ENCODE peak calls at places on chromosomes 13 and 19, in seven cellular contexts. U, Y, R, P, L, N and W are unnamed samples.

GRCh38 chr13:33233547-33233946 is 52.0 kb downstream of the STARD13 start:
- DNase-seq in P (no peak), U (no peak), N (no peak), R (no peak), L (no peak), Y (no peak), W (no peak)

GRCh38 chr19:7932930-7933300 is 7.0 kb upstream of the CTXN1 start:
- DNase-seq in U (no peak), P (no peak), Y (no peak), L (no peak), R (no peak), N (no peak), W (no peak)

GRCh38 chr19:1249298-1249989 is 1.1 kb downstream of the MIDN start:
- DNase-seq in L (peak; percentile 92), P (peak; percentile 94), N (no peak), Y (peak; percentile 96), U (peak; percentile 96), R (peak; percentile 93), W (peak; percentile 94)

GRCh38 chr13:113527272-113527958 is 36.9 kb upstream of the DCUN1D2 start:
- DNase-seq in N (no peak), L (no peak), R (no peak), U (peak; percentile 28), Y (no peak), P (no peak), W (no peak)

GRCh38 chr19:55362174-55362989 is 678 bp downstream of the GARIN5B start:
- DNase-seq in L (no peak), U (no peak), N (no peak), P (no peak), R (no peak), Y (no peak), W (no peak)

GRCh38 chr13:113411216-113412023 is 41.9 kb downstream of the ADPRHL1 start:
- DNase-seq in U (peak; percentile 65), R (no peak), N (peak; percentile 93), L (no peak), P (peak; percentile 94), Y (no peak), W (peak; percentile 94)

GRCh38 chr13:113883921-113884804 is 20.3 kb upstream of the GAS6 start:
- DNase-seq in Y (no peak), P (no peak), L (no peak), U (no peak), N (no peak), R (peak; percentile 1), W (no peak)

GRCh38 chr13:34103854-34104253 is 285.9 kb downstream of the RFC3 start:
- DNase-seq in Y (no peak), P (no peak), U (no peak), L (no peak), R (no peak), N (no peak), W (no peak)

GRCh38 chr19:39399684-39400465 is 6.8 kb upstream of the ZFP36 start:
- DNase-seq in L (no peak), R (no peak), U (no peak), N (no peak), Y (no peak), P (no peak), W (no peak)

GRCh38 chr19:40603071-40603718 is 2.0 kb downstream of the LTBP4 start:
- DNase-seq in P (no peak), L (peak; percentile 90), Y (no peak), U (no peak), R (no peak), N (no peak), W (no peak)

GRCh38 chr13:29165840-29166239 is 345.7 kb downstream of the MTUS2 start:
- DNase-seq in N (no peak), U (no peak), R (no peak), L (no peak), P (no peak), Y (no peak), W (no peak)

GRCh38 chr13:87498681-87499080 is 172.5 kb upstream of the SLITRK5 start:
- DNase-seq in U (no peak), R (no peak), P (no peak), N (no peak), Y (peak; percentile 25), L (no peak), W (no peak)

GRCh38 chr19:18386543-18387251 is 739 bp downstream of the GDF15 start:
- DNase-seq in U (no peak), R (no peak), P (peak; percentile 47), Y (no peak), N (no peak), L (no peak), W (no peak)

GRCh38 chr13:45490068-45490467 is 25.3 kb downstream of the COG3 start:
- DNase-seq in N (no peak), R (no peak), L (peak; percentile 58), U (no peak), P (no peak), Y (peak; percentile 51), W (no peak)

GRCh38 chr19:48121066-48121465 is 10.4 kb upstream of the PLA2G4C start:
- DNase-seq in U (no peak), Y (no peak), N (no peak), L (no peak), R (no peak), P (no peak), W (no peak)

GRCh38 chr13:98986226-98986846 is 8.5 kb upstream of the DOCK9 start:
- DNase-seq in R (no peak), P (no peak), U (no peak), Y (no peak), L (no peak), N (no peak), W (no peak)

GRCh38 chr13:57716295-57716694 is 84.8 kb downstream of the PCDH17 start:
- DNase-seq in R (no peak), P (no peak), L (peak; percentile 31), Y (no peak), U (no peak), N (no peak), W (no peak)

GRCh38 chr13:26168276-26168814 is 53.8 kb downstream of the RNF6 start:
- DNase-seq in R (no peak), N (no peak), L (no peak), P (peak; percentile 3), Y (no peak), U (no peak), W (no peak)

GRCh38 chr19:339262-339887 is 5.2 kb downstream of the MIER2 start:
- DNase-seq in P (no peak), U (no peak), L (no peak), R (no peak), N (no peak), Y (no peak), W (no peak)

GRCh38 chr19:49125025-49125731 is 5.8 kb downstream of the PPFIA3 start:
- DNase-seq in Y (no peak), U (no peak), N (no peak), L (peak; percentile 29), R (no peak), P (no peak), W (no peak)

GRCh38 chr19:3606174-3606689 is 443 bp downstream of the TBXA2R start:
- DNase-seq in U (no peak), N (no peak), R (no peak), Y (peak; percentile 22), P (no peak), L (peak; percentile 20), W (no peak)

GRCh38 chr13:49690133-49690989 is 925 bp downstream of the EBPL start:
- DNase-seq in Y (no peak), L (peak; percentile 56), P (no peak), N (peak; percentile 7), R (no peak), U (no peak), W (no peak)

GRCh38 chr19:12696366-12697335 is at the start of gene FBXW9:
- DNase-seq in N (peak; percentile 87), L (peak; percentile 98), U (peak; percentile 98), R (peak; percentile 97), P (peak; percentile 87), Y (peak; percentile 98), W (peak; percentile 95)

GRCh38 chr13:27810009-27810408 is 17.7 kb downstream of the GSX1 start:
- DNase-seq in Y (no peak), L (no peak), U (no peak), P (no peak), R (no peak), N (no peak), W (no peak)

GRCh38 chr19:48549380-48549779 is 2.6 kb upstream of the SULT2B1 start:
- DNase-seq in U (no peak), N (no peak), R (no peak), L (no peak), P (no peak), Y (no peak), W (no peak)

GRCh38 chr19:6930190-6930589 is 42.8 kb downstream of the ADGRE1 start:
- DNase-seq in L (no peak), P (no peak), Y (no peak), U (no peak), N (no peak), R (no peak), W (no peak)

GRCh38 chr19:38183227-38183914 is 40.7 kb downstream of the DPF1 start:
- DNase-seq in L (peak; percentile 73), N (no peak), P (no peak), U (no peak), R (no peak), Y (no peak), W (no peak)

GRCh38 chr13:101916108-101916757 is 463.8 kb downstream of the ITGBL1 start:
- DNase-seq in Y (no peak), N (no peak), R (peak; percentile 30), P (no peak), U (no peak), L (peak; percentile 86), W (no peak)

GRCh38 chr13:101841687-101842086 is 389.2 kb downstream of the ITGBL1 start:
- DNase-seq in L (no peak), P (no peak), Y (no peak), R (no peak), N (no peak), U (no peak), W (no peak)

GRCh38 chr13:59318320-59318930 is 845.3 kb downstream of the DIAPH3 start:
- DNase-seq in L (peak; percentile 94), N (peak; percentile 20), P (peak; percentile 3), Y (peak; percentile 88), U (peak; percentile 83), R (peak; percentile 76), W (peak; percentile 15)

GRCh38 chr19:11848200-11848593 is 329 bp upstream of the ZNF439 start:
- DNase-seq in U (no peak), N (no peak), P (no peak), Y (no peak), R (no peak), L (no peak), W (no peak)

GRCh38 chr13:76707360-76707759 is 178.8 kb downstream of the KCTD12 start:
- DNase-seq in R (no peak), L (no peak), Y (no peak), N (no peak), P (no peak), U (no peak), W (no peak)